ENCODE peak calls at places on chromosome 1, in seven cellular contexts. One of them, this sample, is unnamed.

GRCh38 chr1:209456878-209457277 is 126.6 kb upstream of the CAMK1G start:
- DNase-seq in HCT116: no peak
- DNase-seq in K562: no peak
- DNase-seq in A549: no peak
- DNase-seq in HepG2: no peak
- DNase-seq in H1: no peak
- DNase-seq in GM12878: no peak
- DNase-seq in this sample: no peak

GRCh38 chr1:155971910-155972809 is 6.2 kb downstream of the ARHGEF2 start:
- DNase-seq in HCT116: no peak
- DNase-seq in K562: no peak
- DNase-seq in A549: no peak
- DNase-seq in HepG2: no peak
- DNase-seq in H1: no peak
- DNase-seq in GM12878: no peak
- DNase-seq in this sample: no peak

GRCh38 chr1:1132042-1132927 is 16.4 kb upstream of the C1orf159 start:
- DNase-seq in HCT116: no peak
- DNase-seq in K562: no peak
- DNase-seq in A549: no peak
- DNase-seq in HepG2: no peak
- DNase-seq in H1: no peak
- DNase-seq in GM12878: no peak
- DNase-seq in this sample: no peak

GRCh38 chr1:166128195-166128594 is 38.6 kb downstream of the FAM78B start:
- DNase-seq in HCT116: no peak
- DNase-seq in K562: no peak
- DNase-seq in A549: no peak
- DNase-seq in HepG2: no peak
- DNase-seq in H1: no peak
- DNase-seq in GM12878: no peak
- DNase-seq in this sample: no peak

GRCh38 chr1:23194119-23194984 is 22.9 kb downstream of the HTR1D start:
- DNase-seq in HCT116: no peak
- DNase-seq in K562: no peak
- DNase-seq in A549: peak
- DNase-seq in HepG2: no peak
- DNase-seq in H1: no peak
- DNase-seq in GM12878: no peak
- DNase-seq in this sample: peak

GRCh38 chr1:44719318-44719717 is 11.7 kb downstream of the RNU5D-1 start:
- DNase-seq in HCT116: no peak
- DNase-seq in K562: no peak
- DNase-seq in A549: no peak
- DNase-seq in HepG2: no peak
- DNase-seq in H1: no peak
- DNase-seq in GM12878: no peak
- DNase-seq in this sample: no peak

GRCh38 chr1:166948856-166949350 is 26.4 kb downstream of the ILDR2 start:
- DNase-seq in HCT116: no peak
- DNase-seq in K562: no peak
- DNase-seq in A549: no peak
- DNase-seq in HepG2: no peak
- DNase-seq in H1: no peak
- DNase-seq in GM12878: no peak
- DNase-seq in this sample: no peak

GRCh38 chr1:1058921-1059493 is 15.1 kb downstream of the RNF223 start:
- DNase-seq in HCT116: no peak
- DNase-seq in K562: peak
- DNase-seq in A549: no peak
- DNase-seq in HepG2: no peak
- DNase-seq in H1: peak
- DNase-seq in GM12878: no peak
- DNase-seq in this sample: no peak

GRCh38 chr1:184242507-184242943 is 144.3 kb upstream of the C1orf21 start:
- DNase-seq in HCT116: no peak
- DNase-seq in K562: no peak
- DNase-seq in A549: no peak
- DNase-seq in HepG2: no peak
- DNase-seq in H1: no peak
- DNase-seq in GM12878: no peak
- DNase-seq in this sample: peak

GRCh38 chr1:224067621-224068457 is 46.1 kb upstream of the FBXO28 start:
- DNase-seq in HCT116: no peak
- DNase-seq in K562: no peak
- DNase-seq in A549: no peak
- DNase-seq in HepG2: no peak
- DNase-seq in H1: no peak
- DNase-seq in GM12878: no peak
- DNase-seq in this sample: peak

GRCh38 chr1:218668151-218668550 is 323.0 kb downstream of the TGFB2 start:
- DNase-seq in HCT116: no peak
- DNase-seq in K562: no peak
- DNase-seq in A549: no peak
- DNase-seq in HepG2: no peak
- DNase-seq in H1: no peak
- DNase-seq in GM12878: no peak
- DNase-seq in this sample: no peak

GRCh38 chr1:2132222-2133038 is 62.1 kb downstream of the FAAP20 start:
- DNase-seq in HCT116: no peak
- DNase-seq in K562: peak
- DNase-seq in A549: peak
- DNase-seq in HepG2: peak
- DNase-seq in H1: peak
- DNase-seq in GM12878: no peak
- DNase-seq in this sample: peak

GRCh38 chr1:232421143-232421796 is 208.7 kb downstream of the SIPA1L2 start:
- DNase-seq in HCT116: no peak
- DNase-seq in K562: no peak
- DNase-seq in A549: no peak
- DNase-seq in HepG2: no peak
- DNase-seq in H1: no peak
- DNase-seq in GM12878: no peak
- DNase-seq in this sample: no peak

GRCh38 chr1:8870605-8871538 is 7.6 kb downstream of the ENO1 start:
- DNase-seq in HCT116: no peak
- DNase-seq in K562: no peak
- DNase-seq in A549: no peak
- DNase-seq in HepG2: no peak
- DNase-seq in H1: no peak
- DNase-seq in GM12878: no peak
- DNase-seq in this sample: no peak

GRCh38 chr1:37708471-37708870 is 16.2 kb downstream of the CDCA8 start:
- DNase-seq in HCT116: no peak
- DNase-seq in K562: no peak
- DNase-seq in A549: no peak
- DNase-seq in HepG2: no peak
- DNase-seq in H1: no peak
- DNase-seq in GM12878: no peak
- DNase-seq in this sample: no peak

GRCh38 chr1:31805318-31805717 is 10.5 kb downstream of the SPOCD1 start:
- DNase-seq in HCT116: no peak
- DNase-seq in K562: no peak
- DNase-seq in A549: no peak
- DNase-seq in HepG2: no peak
- DNase-seq in H1: no peak
- DNase-seq in GM12878: no peak
- DNase-seq in this sample: no peak

GRCh38 chr1:161787355-161787754 is 21.2 kb downstream of the ATF6 start:
- DNase-seq in HCT116: no peak
- DNase-seq in K562: no peak
- DNase-seq in A549: no peak
- DNase-seq in HepG2: no peak
- DNase-seq in H1: no peak
- DNase-seq in GM12878: no peak
- DNase-seq in this sample: no peak

GRCh38 chr1:187763465-187763864 is 934.7 kb downstream of the PLA2G4A start:
- DNase-seq in HCT116: no peak
- DNase-seq in K562: no peak
- DNase-seq in A549: no peak
- DNase-seq in HepG2: no peak
- DNase-seq in H1: no peak
- DNase-seq in GM12878: no peak
- DNase-seq in this sample: no peak

GRCh38 chr1:244102471-244102870 is 51.4 kb downstream of the ZBTB18 start:
- DNase-seq in HCT116: no peak
- DNase-seq in K562: no peak
- DNase-seq in A549: no peak
- DNase-seq in HepG2: no peak
- DNase-seq in H1: no peak
- DNase-seq in GM12878: no peak
- DNase-seq in this sample: no peak

DNA sequence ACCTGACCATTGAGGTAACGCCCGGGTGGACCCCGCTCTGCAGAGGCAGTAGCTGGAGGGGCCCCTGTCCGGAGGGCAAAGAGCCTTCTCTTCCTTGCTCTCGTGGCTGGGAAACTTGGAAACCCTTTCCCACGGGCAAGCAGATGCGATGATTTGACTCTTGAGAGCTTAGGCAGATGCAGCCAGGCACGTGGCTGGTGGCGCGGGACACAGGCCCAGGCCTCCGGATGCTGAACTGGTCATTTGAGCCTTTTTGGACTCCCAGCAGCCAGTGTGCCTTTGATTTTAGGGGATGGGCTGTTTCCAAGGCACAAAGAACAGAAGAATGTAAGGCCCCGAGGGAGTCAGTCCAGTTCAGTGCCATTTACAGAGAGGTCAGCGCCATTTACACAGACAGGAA is 20.7 kb upstream of the CCDC27 start:
- DNase-seq in HCT116: no peak
- DNase-seq in K562: no peak
- DNase-seq in A549: no peak
- DNase-seq in HepG2: no peak
- DNase-seq in H1: no peak
- DNase-seq in GM12878: no peak
- DNase-seq in this sample: no peak
- TF ChIP-seq CEBPB in HCT116: no peak
- TF ChIP-seq CEBPB in K562: no peak
- TF ChIP-seq CEBPB in A549: no peak
- TF ChIP-seq CEBPB in HepG2: no peak
- TF ChIP-seq CEBPB in H1: no peak
- TF ChIP-seq CEBPB in GM12878: no peak
- TF ChIP-seq CEBPB in this sample: no peak

DNA sequence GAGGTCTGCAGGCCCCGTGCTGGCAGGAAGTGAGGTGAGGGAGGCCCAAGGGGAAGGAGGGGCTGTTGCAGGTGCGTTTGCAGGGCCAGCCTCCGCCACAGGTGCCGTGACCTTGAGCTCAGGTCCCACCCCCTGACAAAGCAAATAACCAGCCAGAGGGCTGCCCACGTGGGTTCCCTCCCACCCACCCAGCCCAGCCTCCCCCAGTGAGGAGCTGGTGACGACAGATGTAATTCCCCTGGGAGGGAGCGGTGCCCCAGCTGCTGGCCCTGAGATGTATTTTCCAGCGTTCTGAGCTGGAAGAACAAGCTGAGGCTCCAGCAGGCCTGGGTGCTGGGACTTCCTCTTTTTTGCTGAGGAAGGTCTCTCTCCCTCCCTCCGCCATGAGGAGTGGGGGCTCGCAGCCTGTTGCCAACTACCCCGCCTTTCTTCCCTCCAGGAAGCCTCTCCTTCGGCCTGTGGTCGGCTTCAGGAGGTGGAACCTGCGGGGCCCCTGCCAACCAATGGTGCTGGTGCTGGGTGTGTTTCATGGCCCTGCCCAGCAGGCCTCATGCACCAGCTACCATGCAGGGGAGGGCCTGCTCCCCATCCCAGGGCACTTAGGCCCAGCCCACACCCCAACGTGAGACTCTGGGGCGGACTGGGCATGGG is 153.2 kb downstream of the PRDM16 start:
- DNase-seq in HCT116: no peak
- DNase-seq in K562: no peak
- DNase-seq in A549: no peak
- DNase-seq in HepG2: peak
- DNase-seq in H1: no peak
- DNase-seq in GM12878: no peak
- DNase-seq in this sample: no peak
- TF ChIP-seq CEBPB in HCT116: no peak
- TF ChIP-seq CEBPB in K562: no peak
- TF ChIP-seq CEBPB in A549: no peak
- TF ChIP-seq CEBPB in HepG2: no peak
- TF ChIP-seq CEBPB in H1: no peak
- TF ChIP-seq CEBPB in GM12878: no peak
- TF ChIP-seq CEBPB in this sample: no peak

DNA sequence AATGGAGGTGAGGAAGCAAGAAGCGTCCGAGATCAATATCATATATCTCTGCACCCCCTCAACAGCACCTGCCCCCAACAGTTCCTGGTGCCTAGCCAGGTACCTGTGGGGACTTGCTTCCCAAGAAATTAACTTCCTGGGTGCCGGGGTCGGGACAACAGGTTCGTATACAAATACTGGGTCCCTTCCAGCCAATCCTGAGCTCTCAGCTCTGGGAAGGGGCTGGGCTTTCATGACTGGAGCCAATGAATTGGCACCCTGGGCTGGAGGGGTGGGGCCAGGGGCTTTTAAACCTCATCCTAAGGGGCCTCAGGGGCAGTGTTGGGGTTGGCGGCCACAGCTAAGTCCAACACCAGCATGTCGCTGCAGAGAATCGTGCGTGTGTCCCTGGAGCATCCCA is at the start of gene PADI3:
- DNase-seq in HCT116: no peak
- DNase-seq in K562: peak
- DNase-seq in A549: no peak
- DNase-seq in HepG2: no peak
- DNase-seq in H1: no peak
- DNase-seq in GM12878: no peak
- DNase-seq in this sample: no peak
- TF ChIP-seq CEBPB in HCT116: no peak
- TF ChIP-seq CEBPB in K562: no peak
- TF ChIP-seq CEBPB in A549: no peak
- TF ChIP-seq CEBPB in HepG2: no peak
- TF ChIP-seq CEBPB in H1: no peak
- TF ChIP-seq CEBPB in GM12878: no peak
- TF ChIP-seq CEBPB in this sample: no peak

GRCh38 chr1:57991289-57991688 is 555.2 kb downstream of the OMA1 start:
- DNase-seq in HCT116: no peak
- DNase-seq in K562: no peak
- DNase-seq in A549: no peak
- DNase-seq in HepG2: no peak
- DNase-seq in H1: no peak
- DNase-seq in GM12878: no peak
- DNase-seq in this sample: no peak

GRCh38 chr1:58000821-58001220 is 545.7 kb downstream of the OMA1 start:
- DNase-seq in HCT116: no peak
- DNase-seq in K562: no peak
- DNase-seq in A549: no peak
- DNase-seq in HepG2: no peak
- DNase-seq in H1: no peak
- DNase-seq in GM12878: no peak
- DNase-seq in this sample: no peak

DNA sequence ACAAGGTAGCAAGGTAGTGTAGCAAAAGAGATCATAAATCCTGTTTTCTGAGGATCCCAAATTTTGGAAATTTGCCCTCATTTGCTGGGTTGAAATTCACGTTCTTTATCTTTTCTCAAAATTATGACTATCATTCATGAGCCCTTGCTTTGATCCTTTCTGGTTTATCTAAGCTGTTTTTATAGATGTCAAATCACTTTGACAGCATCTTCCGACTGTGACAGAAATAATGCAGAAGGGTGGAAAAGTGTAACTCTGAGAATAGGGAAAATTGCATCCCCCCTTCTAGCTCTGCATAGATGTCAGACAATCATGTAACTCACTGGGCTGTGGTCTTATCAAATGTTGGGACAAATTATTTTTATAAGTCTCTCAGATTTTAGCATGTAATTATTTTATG is 550.1 kb downstream of the OMA1 start:
- DNase-seq in HCT116: no peak
- DNase-seq in K562: no peak
- DNase-seq in A549: no peak
- DNase-seq in HepG2: no peak
- DNase-seq in H1: no peak
- DNase-seq in GM12878: no peak
- DNase-seq in this sample: no peak
- TF ChIP-seq CEBPB in HCT116: no peak
- TF ChIP-seq CEBPB in K562: no peak
- TF ChIP-seq CEBPB in A549: no peak
- TF ChIP-seq CEBPB in HepG2: no peak
- TF ChIP-seq CEBPB in H1: no peak
- TF ChIP-seq CEBPB in GM12878: no peak
- TF ChIP-seq CEBPB in this sample: no peak

This sample was measured in IMR-90.